ENCODE peak calls at places on chromosomes 13 and 19, in seven cellular contexts. A is choroid plexus epithelial cell, M is left ventricle myocardium inferior, Q is A549, V is HCT116, W is body of pancreas, H is cardiac fibroblast. P is an unnamed sample.

GRCh38 chr13:100483836-100484381 is 104.7 kb downstream of the GGACT start:
- DNase-seq in A (no peak), M (no peak), Q (no peak), V (no peak), W (no peak), H (no peak), P (no peak)

GRCh38 chr19:10544242-10544752 is 593 bp downstream of the ATG4D start:
- DNase-seq in A (no peak), M (peak), Q (no peak), V (no peak), W (peak), H (no peak), P (peak)

GRCh38 chr13:47250141-47250540 is 353.3 kb upstream of the HTR2A start:
- DNase-seq in A (peak), M (no peak), Q (no peak), V (no peak), W (no peak), H (peak), P (peak)

GRCh38 chr19:46605356-46605821 is 4.3 kb downstream of the CALM3 start:
- DNase-seq in A (no peak), M (no peak), Q (no peak), V (no peak), W (no peak), H (no peak), P (no peak)

GRCh38 chr19:6416658-6417405 is 7.8 kb downstream of the KHSRP start:
- DNase-seq in A (no peak), M (no peak), Q (no peak), V (no peak), W (no peak), H (no peak), P (no peak)

GRCh38 chr13:26460652-26461051 is 96.8 kb upstream of the WASF3 start:
- DNase-seq in A (peak), M (peak), Q (no peak), V (no peak), W (peak), H (peak), P (no peak)

GRCh38 chr19:48549380-48549779 is 2.6 kb upstream of the SULT2B1 start:
- DNase-seq in A (no peak), M (no peak), Q (no peak), V (no peak), W (no peak), H (no peak), P (no peak)

GRCh38 chr13:51494151-51494550 is 41.3 kb upstream of the INTS6 start:
- DNase-seq in A (peak), M (no peak), Q (no peak), V (no peak), W (no peak), H (peak), P (no peak)

GRCh38 chr13:53848546-53848945 is 819.9 kb downstream of the OLFM4 start:
- DNase-seq in A (no peak), M (no peak), Q (no peak), V (no peak), W (no peak), H (no peak), P (no peak)

GRCh38 chr13:27242642-27243185 is 8.6 kb upstream of the RPL21 start:
- DNase-seq in A (no peak), M (no peak), Q (no peak), V (no peak), W (no peak), H (no peak), P (no peak)

GRCh38 chr13:78602561-78603239 is 652 bp downstream of the POU4F1 start:
- DNase-seq in A (no peak), M (no peak), Q (no peak), V (no peak), W (no peak), H (no peak), P (no peak)

GRCh38 chr13:112244495-112245177 is 131.5 kb upstream of the SPACA7 start:
- DNase-seq in A (no peak), M (no peak), Q (no peak), V (no peak), W (no peak), H (no peak), P (no peak)

GRCh38 chr19:55554302-55554701 is 9.0 kb upstream of the SBK3 start:
- DNase-seq in A (no peak), M (no peak), Q (no peak), V (no peak), W (no peak), H (no peak), P (no peak)

GRCh38 chr13:40433577-40433976 is 232.9 kb downstream of the FOXO1 start:
- DNase-seq in A (no peak), M (no peak), Q (no peak), V (no peak), W (no peak), H (no peak), P (no peak)

GRCh38 chr13:89936256-89936655 is 1411.2 kb upstream of the MIR17HG start:
- DNase-seq in A (peak), M (no peak), Q (no peak), V (no peak), W (no peak), H (no peak), P (no peak)

GRCh38 chr19:48244289-48244688 is 11.4 kb downstream of the CARD8 start:
- DNase-seq in A (peak), M (no peak), Q (no peak), V (no peak), W (no peak), H (peak), P (no peak)

GRCh38 chr13:30618186-30618937 is 642 bp downstream of the USPL1 start:
- DNase-seq in A (peak), M (no peak), Q (no peak), V (no peak), W (peak), H (peak), P (no peak)

GRCh38 chr19:17394891-17395415 is 957 bp upstream of the CCDC194 start:
- DNase-seq in A (peak), M (peak), Q (peak), V (peak), W (no peak), H (peak), P (peak)

GRCh38 chr19:56133858-56134654 is 7.0 kb upstream of the ZNF444 start:
- DNase-seq in A (no peak), M (no peak), Q (no peak), V (no peak), W (no peak), H (no peak), P (peak)

GRCh38 chr19:5296021-5296420 is 44.6 kb downstream of the PTPRS start:
- DNase-seq in A (no peak), M (no peak), Q (no peak), V (no peak), W (no peak), H (no peak), P (no peak)

GRCh38 chr13:27211771-27212364 is 39.5 kb upstream of the RPL21 start:
- DNase-seq in A (peak), M (no peak), Q (no peak), V (peak), W (no peak), H (peak), P (peak)

GRCh38 chr13:46165485-46166220 is 16.3 kb downstream of the LCP1 start:
- DNase-seq in A (peak), M (no peak), Q (no peak), V (no peak), W (no peak), H (no peak), P (no peak)

GRCh38 chr13:109745702-109746101 is 40.7 kb downstream of the IRS2 start:
- DNase-seq in A (no peak), M (no peak), Q (no peak), V (no peak), W (no peak), H (no peak), P (no peak)

GRCh38 chr13:109749365-109749764 is 37.0 kb downstream of the IRS2 start:
- DNase-seq in A (no peak), M (no peak), Q (no peak), V (no peak), W (no peak), H (no peak), P (no peak)

GRCh38 chr13:109746364-109746763 is 40.0 kb downstream of the IRS2 start:
- DNase-seq in A (no peak), M (no peak), Q (no peak), V (no peak), W (no peak), H (no peak), P (no peak)

GRCh38 chr13:109748677-109749076 is 37.7 kb downstream of the IRS2 start:
- DNase-seq in A (no peak), M (no peak), Q (no peak), V (no peak), W (no peak), H (no peak), P (no peak)

DNA sequence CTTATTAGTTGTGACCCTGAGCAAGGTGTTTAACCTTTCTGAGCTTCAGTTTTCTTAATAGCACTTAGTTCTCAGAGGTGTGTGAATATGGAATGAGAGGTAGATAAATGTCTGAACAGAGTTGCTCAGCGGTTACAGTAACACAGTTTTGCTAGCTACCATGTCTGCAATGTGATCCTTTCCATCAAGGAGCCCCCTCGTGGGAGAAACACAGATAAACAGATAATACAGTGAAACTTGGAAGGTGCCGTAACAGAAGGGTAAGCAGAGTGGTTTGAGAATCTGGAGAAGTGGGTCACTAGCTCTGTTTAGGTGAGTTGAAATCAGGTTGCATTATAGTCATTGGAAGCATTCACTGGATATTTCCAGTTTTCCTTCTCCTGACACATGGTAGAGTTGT is 38.9 kb downstream of the IRS2 start:
- DNase-seq in A (peak), M (no peak), Q (no peak), V (no peak), W (no peak), H (no peak), P (no peak)
- TF ChIP-seq CTCF in A (peak), M (no peak), Q (no peak), V (peak), W (no peak), H (no peak), P (no peak)

GRCh38 chr13:74015137-74015536 is 119.1 kb downstream of the KLF12 start:
- DNase-seq in A (peak), M (no peak), Q (peak), V (no peak), W (no peak), H (no peak), P (peak)
- TF ChIP-seq CTCF in A (peak), M (peak), Q (peak), V (no peak), W (peak), H (peak), P (peak)

GRCh38 chr19:38142176-38143035 is 81.6 kb downstream of the DPF1 start:
- DNase-seq in A (peak), M (peak), Q (peak), V (no peak), W (peak), H (peak), P (peak)
- TF ChIP-seq CTCF in A (peak), M (peak), Q (peak), V (peak), W (no peak), H (peak), P (peak)

GRCh38 chr13:76886005-76886291 is 257 bp downstream of the KCTD12 start:
- DNase-seq in A (no peak), M (no peak), Q (no peak), V (no peak), W (no peak), H (no peak), P (no peak)

GRCh38 chr13:76885203-76886004 is 801 bp downstream of the KCTD12 start:
- DNase-seq in A (peak), M (peak), Q (peak), V (no peak), W (peak), H (peak), P (peak)

GRCh38 chr13:76884571-76885202 is 1.5 kb downstream of the KCTD12 start:
- DNase-seq in A (peak), M (no peak), Q (no peak), V (no peak), W (no peak), H (peak), P (peak)

GRCh38 chr13:76882431-76882830 is 3.8 kb downstream of the KCTD12 start:
- DNase-seq in A (peak), M (no peak), Q (no peak), V (no peak), W (no peak), H (peak), P (peak)

DNA sequence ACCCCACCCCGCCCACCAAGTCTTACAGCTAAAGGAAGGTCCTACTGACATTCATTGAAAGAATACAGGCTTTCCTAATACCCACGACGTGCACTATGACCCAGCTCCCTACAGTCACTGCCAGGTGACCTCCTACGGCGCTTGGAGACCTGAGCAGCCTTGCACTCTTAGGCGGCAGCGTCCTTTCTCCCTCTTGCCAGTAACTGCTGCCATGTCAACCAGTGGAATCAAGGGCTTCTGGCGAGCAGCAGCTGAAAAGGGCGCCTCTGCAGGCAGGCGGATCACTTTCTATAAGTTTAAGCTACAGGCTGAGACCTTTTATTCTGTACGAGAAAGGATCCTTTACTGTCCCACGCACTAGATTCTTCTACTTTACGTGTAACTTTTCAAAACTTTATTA is 2.0 kb downstream of the KCTD12 start:
- DNase-seq in A (peak), M (peak), Q (no peak), V (no peak), W (peak), H (peak), P (peak)
- TF ChIP-seq CTCF in A (peak), M (peak), Q (no peak), V (no peak), W (no peak), H (peak), P (peak)

GRCh38 chr19:7677664-7678311 is 898 bp downstream of the MCEMP1 start:
- DNase-seq in A (no peak), M (no peak), Q (no peak), V (no peak), W (no peak), H (no peak), P (no peak)
- TF ChIP-seq CTCF in A (no peak), M (no peak), Q (no peak), V (no peak), W (no peak), H (peak), P (no peak)

DNA sequence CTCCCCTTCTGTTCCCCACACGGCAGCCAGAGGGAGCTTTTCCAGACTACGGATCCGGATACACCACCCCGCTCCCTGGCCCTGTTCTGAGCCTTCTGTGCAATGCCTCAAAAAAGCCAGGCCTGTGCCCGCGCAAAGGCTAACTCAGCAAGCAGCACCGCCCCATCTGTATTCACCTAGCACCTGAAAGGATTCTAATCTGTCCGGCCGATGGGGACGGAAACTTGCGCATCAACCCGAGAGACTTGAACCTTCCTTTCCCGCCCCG is 589 bp downstream of the ZBTB45 start:
- DNase-seq in A (peak), M (peak), Q (peak), V (no peak), W (peak), H (peak), P (peak)
- TF ChIP-seq CTCF in A (peak), M (peak), Q (no peak), V (peak), W (peak), H (peak), P (no peak)

DNA sequence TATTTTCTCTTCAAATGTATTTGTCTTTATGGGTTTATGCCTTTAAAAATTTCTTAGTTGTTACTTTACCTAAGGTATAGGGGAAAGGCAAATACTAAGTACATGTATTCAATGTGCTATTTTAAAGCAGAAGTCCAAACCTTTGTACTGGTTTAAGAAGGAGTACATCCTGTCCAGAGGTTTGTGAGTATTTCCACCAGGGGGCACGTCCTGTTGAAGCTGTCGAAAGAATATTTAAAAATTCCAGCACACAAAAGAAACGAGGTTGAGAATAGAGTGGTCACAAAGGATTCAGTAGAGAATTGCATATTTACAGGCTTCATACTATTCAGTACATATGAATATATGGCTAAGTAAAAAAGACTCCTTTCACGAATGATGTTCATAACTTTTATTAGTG is 59.8 kb downstream of the URI1 start:
- DNase-seq in A (peak), M (no peak), Q (no peak), V (no peak), W (no peak), H (peak), P (peak)
- TF ChIP-seq CTCF in A (peak), M (no peak), Q (no peak), V (no peak), W (no peak), H (peak), P (no peak)

GRCh38 chr19:45528744-45529453 is 21.6 kb downstream of the VASP start:
- DNase-seq in A (peak), M (no peak), Q (no peak), V (no peak), W (peak), H (peak), P (peak)
- TF ChIP-seq CTCF in A (no peak), M (no peak), Q (no peak), V (no peak), W (no peak), H (no peak), P (no peak)

DNA sequence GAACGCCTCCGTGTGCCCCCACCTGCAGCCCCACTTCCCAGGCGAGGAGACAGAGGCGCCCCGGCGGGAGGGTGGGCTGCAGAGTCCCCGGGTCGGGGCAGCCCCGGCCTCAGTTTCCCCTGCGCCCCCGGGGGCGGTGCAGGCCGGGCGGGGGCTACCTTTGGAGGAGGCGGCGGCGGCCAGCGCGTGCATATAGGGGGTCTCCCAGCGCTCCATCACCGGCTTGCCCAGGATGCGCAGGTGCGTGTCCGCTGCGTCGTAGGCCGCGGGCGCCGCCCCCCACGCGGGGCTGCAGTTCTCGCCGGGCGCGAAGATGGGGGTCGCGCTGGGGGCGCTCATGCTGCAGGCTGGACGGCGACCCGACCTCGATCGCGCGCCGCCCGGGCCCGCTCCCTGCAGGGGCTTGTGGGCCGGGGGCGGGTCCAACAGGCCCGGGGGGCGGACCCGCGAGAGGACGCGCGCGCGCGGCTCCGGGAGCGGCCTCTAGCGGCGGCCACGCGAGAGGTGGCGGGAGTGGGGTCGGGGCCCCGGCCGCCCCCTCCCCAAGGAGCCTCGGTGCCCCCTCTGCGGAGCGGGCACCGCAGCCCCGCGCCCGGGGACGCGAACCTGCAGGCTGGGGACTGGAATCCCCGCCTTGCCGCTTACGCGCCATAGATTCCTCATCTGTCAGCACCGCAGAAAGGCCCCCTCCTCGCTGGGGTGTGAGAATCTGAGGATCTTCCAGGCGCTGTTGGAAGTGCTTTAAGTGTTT is at the start of gene GAMT:
- DNase-seq in A (no peak), M (peak), Q (no peak), V (no peak), W (peak), H (peak), P (no peak)
- TF ChIP-seq CTCF in A (peak), M (peak), Q (peak), V (no peak), W (no peak), H (no peak), P (peak)

GRCh38 chr13:110455941-110456340 is 105.6 kb downstream of the RAB20 start:
- DNase-seq in A (peak), M (peak), Q (peak), V (peak), W (peak), H (peak), P (peak)
- TF ChIP-seq CTCF in A (peak), M (peak), Q (peak), V (peak), W (peak), H (peak), P (peak)